ENCODE peak calls at places on chromosomes 16 and 17, in seven cellular contexts. A, B, L, S, G, J and H are unnamed samples. For H3K9me3, the result is how much of the 10 kb centered on the place peaks cover.

GRCh38 chr16:14015017-14015416 is 56.1 kb upstream of the MRTFB start:
- DNase-seq in A (no peak), B (no peak), L (no peak), S (no peak), G (no peak), J (no peak), H (no peak)

GRCh38 chr17:39099686-39100293 is 51.6 kb downstream of the PLXDC1 start:
- DNase-seq in A (no peak), B (no peak), L (peak), S (no peak), G (no peak), J (peak), H (no peak)

GRCh38 chr16:28304214-28304613 is 11.9 kb downstream of the SBK1 start:
- DNase-seq in A (no peak), B (no peak), L (peak), S (no peak), G (no peak), J (peak), H (no peak)

GRCh38 chr16:24552705-24553104 is 13.3 kb downstream of the RBBP6 start:
- DNase-seq in A (no peak), B (no peak), L (no peak), S (no peak), G (no peak), J (no peak), H (no peak)

GRCh38 chr17:50200447-50201225 is 795 bp downstream of the COL1A1 start:
- DNase-seq in A (peak), B (peak), L (peak), S (peak), G (peak), J (peak), H (peak)

GRCh38 chr17:7587420-7587786 is 2.5 kb downstream of the SOX15 start:
- DNase-seq in A (no peak), B (no peak), L (peak), S (no peak), G (no peak), J (no peak), H (no peak)

GRCh38 chr16:16141141-16141540 is 82.2 kb downstream of the ABCC6 start:
- DNase-seq in A (no peak), B (no peak), L (no peak), S (no peak), G (no peak), J (no peak), H (no peak)

GRCh38 chr17:47265983-47266541 is 12.4 kb downstream of the ITGB3 start:
- DNase-seq in A (no peak), B (no peak), L (no peak), S (no peak), G (no peak), J (peak), H (no peak)

GRCh38 chr17:45160505-45161287 is 979 bp upstream of the HEXIM2 start:
- DNase-seq in A (peak), B (peak), L (peak), S (peak), G (peak), J (peak), H (peak)

GRCh38 chr16:56993204-56993603 is 3.8 kb downstream of the NLRC5 start:
- DNase-seq in A (no peak), B (no peak), L (no peak), S (no peak), G (no peak), J (no peak), H (no peak)

GRCh38 chr16:84379008-84379730 is 10.8 kb downstream of the ATP2C2 start:
- DNase-seq in A (peak), B (no peak), L (no peak), S (no peak), G (no peak), J (no peak), H (no peak)

GRCh38 chr16:81544261-81544660 is 99.7 kb downstream of the CMIP start:
- DNase-seq in A (no peak), B (no peak), L (no peak), S (no peak), G (no peak), J (no peak), H (no peak)

GRCh38 chr16:10205688-10206087 is 23.5 kb upstream of the GRIN2A start:
- DNase-seq in A (no peak), B (no peak), L (no peak), S (no peak), G (no peak), J (no peak), H (no peak)

GRCh38 chr17:78884148-78884870 is 18.7 kb downstream of the CEP295NL start:
- DNase-seq in A (no peak), B (no peak), L (no peak), S (no peak), G (no peak), J (no peak), H (no peak)

GRCh38 chr16:86029131-86029741 is 130.3 kb downstream of the IRF8 start:
- DNase-seq in A (peak), B (no peak), L (no peak), S (no peak), G (no peak), J (peak), H (no peak)

GRCh38 chr16:674214-674881 is 1.1 kb upstream of the RHBDL1 start:
- DNase-seq in A (no peak), B (no peak), L (no peak), S (no peak), G (no peak), J (no peak), H (no peak)

GRCh38 chr16:676565-677297 is 1.3 kb downstream of the RHBDL1 start:
- DNase-seq in A (no peak), B (peak), L (no peak), S (no peak), G (peak), J (no peak), H (peak)

GRCh38 chr16:673399-673991 is 2.0 kb upstream of the RHBDL1 start:
- DNase-seq in A (no peak), B (no peak), L (no peak), S (no peak), G (no peak), J (no peak), H (no peak)

GRCh38 chr16:675884-676564 is 553 bp downstream of the RHBDL1 start:
- DNase-seq in A (no peak), B (no peak), L (no peak), S (no peak), G (no peak), J (peak), H (no peak)

DNA sequence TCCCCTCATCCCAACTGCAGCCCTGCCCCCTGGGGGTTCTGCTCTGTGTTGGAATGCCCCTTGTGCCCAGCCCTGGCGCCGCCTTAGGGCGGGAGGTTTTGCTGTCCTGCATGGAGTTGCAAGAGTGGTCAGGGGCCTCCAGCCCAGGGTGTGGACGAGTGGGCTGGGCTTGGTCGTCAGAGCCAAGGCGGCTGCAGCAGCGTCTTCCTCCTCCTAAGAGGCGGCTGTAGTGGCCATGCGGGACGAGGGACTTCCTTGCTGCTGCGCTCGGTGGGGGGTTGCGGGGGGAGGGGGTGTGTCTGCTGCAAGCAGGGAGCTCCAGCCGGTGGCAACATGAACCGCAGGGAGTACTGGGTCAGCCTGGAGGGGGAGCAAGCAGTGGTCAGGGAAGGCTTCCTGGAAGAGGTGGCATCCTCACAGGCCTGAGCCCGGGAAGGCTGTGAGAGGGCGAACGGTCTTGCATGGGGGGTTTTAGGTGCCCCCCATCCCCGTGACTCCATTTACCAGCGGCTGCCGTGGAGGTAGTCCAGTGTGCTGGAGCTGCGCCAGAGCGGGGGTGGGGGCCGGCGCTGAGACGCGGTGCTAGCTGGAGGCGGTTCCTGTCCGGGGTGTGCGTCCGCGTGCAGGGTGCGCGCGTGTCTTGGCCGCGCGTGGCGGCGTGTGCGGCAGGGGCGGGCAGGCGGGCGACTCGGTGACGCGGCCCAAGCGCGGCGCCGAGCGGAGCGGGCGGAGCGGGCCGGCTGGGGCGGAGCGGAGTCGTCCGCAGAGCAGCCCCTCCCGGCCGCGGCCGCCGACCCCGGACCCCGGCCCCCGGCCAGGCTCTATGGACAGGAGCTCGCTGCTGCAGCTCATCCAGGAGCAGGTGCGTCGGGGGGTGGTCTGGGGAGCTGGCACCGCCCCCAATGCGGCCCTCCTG is at the start of gene RHBDL1:
- DNase-seq in A (no peak), B (no peak), L (peak), S (peak), G (no peak), J (peak), H (no peak)
- H3K9me3 ChIP-seq in A (under half), B (under half), L (under half), S (under half), G (under half), J (under half), H (under half)

GRCh38 chr17:28643979-28644781 is 778 bp downstream of the BLTP2 start:
- DNase-seq in A (no peak), B (peak), L (peak), S (peak), G (no peak), J (peak), H (no peak)
- H3K27ac ChIP-seq in A (peak), B (peak), L (peak), S (peak), G (peak), J (peak), H (peak)

DNA sequence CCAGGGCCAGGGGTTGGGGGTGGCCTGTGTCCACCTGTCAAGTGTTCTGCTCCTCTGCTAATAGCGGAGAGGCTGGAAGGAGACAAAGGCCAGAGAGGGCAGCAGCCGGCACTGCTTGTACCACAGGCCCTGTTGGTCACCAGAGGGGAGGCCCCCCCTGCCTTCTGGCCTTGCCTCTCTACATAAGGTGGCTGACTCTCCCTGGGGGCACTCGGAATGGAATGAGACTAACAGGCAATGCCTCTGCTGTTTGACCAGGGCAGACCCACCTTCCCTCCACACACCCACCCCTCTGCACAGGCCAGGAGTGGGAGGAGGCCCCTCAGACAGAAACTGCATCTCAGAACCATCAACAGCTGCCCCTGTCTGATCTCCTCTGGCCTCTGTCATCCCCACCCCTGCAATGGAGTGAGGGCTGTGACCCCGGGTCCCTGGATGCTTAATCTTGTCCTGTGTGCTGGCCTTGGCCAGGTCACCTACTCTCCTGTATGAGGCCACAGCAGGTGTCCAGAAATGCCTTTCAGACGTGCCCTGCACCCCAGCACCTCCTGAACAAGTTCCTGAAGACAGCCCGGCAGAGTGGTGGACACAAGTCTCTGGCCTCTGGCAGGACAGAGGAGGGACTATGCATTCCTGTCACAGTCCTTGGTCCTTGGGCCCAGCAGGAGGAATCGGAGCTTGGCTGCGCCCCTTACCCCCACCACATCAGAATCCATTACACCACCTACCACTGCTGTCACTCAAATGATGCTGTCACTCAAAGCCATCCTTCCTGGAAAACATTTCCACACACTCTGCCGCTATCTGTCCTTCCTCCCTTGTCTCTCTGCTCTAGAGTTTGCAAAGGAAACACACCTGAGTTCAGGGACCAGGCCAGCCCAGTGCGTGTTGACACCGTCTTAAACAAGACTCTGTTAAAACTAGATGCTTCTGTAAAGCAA is 107.5 kb upstream of the ZNF750 start:
- DNase-seq in A (no peak), B (no peak), L (peak), S (no peak), G (peak), J (no peak), H (no peak)
- H3K9me3 ChIP-seq in A (under half), B (under half), L (under half), S (under half), G (under half), J (under half), H (under half)

GRCh38 chr16:73049051-73049910 is 1.4 kb upstream of the ZFHX3 start:
- DNase-seq in A (no peak), B (no peak), L (no peak), S (no peak), G (no peak), J (no peak), H (no peak)

GRCh38 chr16:73046484-73047214 is 1.3 kb downstream of the ZFHX3 start:
- DNase-seq in A (no peak), B (no peak), L (no peak), S (no peak), G (no peak), J (no peak), H (no peak)

GRCh38 chr16:73048292-73049050 is 543 bp upstream of the ZFHX3 start:
- DNase-seq in A (no peak), B (no peak), L (peak), S (peak), G (no peak), J (peak), H (no peak)

GRCh38 chr16:73047221-73047535 is 750 bp downstream of the ZFHX3 start:
- DNase-seq in A (no peak), B (no peak), L (no peak), S (no peak), G (no peak), J (no peak), H (no peak)

DNA sequence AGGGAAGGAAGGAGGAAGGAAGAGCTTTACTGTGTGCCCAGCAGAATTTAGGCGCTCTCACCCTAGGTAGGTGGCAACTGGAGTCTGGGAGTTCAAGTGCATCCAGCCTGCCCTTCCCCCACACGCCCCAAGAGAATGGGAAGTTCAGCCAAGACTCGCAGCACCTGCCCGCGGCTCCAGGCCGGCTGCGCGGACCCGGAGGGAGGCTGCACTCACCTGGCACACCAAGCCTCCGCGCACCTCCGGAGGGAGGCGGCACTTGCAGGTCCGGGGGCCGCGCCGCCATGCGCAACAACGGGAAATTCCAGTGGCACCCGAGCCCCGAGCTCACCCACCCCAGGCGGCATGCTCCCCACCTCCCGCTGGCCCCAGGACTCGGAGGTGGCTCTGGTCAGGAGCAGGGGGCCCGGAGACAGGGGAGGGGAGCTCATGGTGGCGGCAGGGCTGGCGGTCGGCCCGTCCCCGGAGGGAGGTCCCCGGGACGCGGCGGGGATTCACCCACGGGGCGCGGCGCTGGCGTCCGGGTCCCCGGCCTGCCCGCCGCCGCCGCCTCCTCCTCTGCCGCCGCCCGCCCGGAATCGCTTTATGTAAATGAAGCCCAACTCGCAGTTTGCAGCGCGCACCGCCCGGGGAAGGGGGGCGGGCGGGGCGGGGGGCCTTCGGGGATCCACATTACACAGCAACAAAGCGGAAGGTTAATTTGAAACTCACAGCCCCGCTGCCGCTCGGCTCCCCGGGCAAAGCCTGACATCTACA is at the start of gene ZFHX3:
- DNase-seq in A (peak), B (peak), L (peak), S (peak), G (no peak), J (peak), H (no peak)
- H3K27ac ChIP-seq in A (peak), B (peak), L (peak), S (peak), G (no peak), J (peak), H (no peak)

GRCh38 chr16:34078697-34079096 is 619.3 kb downstream of the TP53TG3F start:
- DNase-seq in A (no peak), B (no peak), L (no peak), S (no peak), G (no peak), J (no peak), H (no peak)
- H3K9me3 ChIP-seq in A (half or more), B (under half), L (half or more), S (under half), G (under half), J (under half), H (under half)

GRCh38 chr17:57603978-57604377 is 141.1 kb downstream of the CCDC182 start:
- DNase-seq in A (peak), B (peak), L (no peak), S (no peak), G (peak), J (no peak), H (peak)
- H3K27ac ChIP-seq in A (no peak), B (peak), L (peak), S (peak), G (peak), J (no peak), H (peak)

GRCh38 chr16:35148748-35149147 is 1689.3 kb downstream of the TP53TG3F start:
- DNase-seq in A (no peak), B (no peak), L (no peak), S (no peak), G (no peak), J (no peak), H (no peak)

GRCh38 chr16:35150805-35151312 is 1691.4 kb downstream of the TP53TG3F start:
- DNase-seq in A (no peak), B (no peak), L (no peak), S (no peak), G (no peak), J (no peak), H (no peak)

GRCh38 chr16:35149550-35149949 is 1690.1 kb downstream of the TP53TG3F start:
- DNase-seq in A (no peak), B (no peak), L (no peak), S (no peak), G (no peak), J (no peak), H (no peak)

GRCh38 chr16:35154627-35155026 is 1695.2 kb downstream of the TP53TG3F start:
- DNase-seq in A (no peak), B (no peak), L (no peak), S (no peak), G (no peak), J (no peak), H (no peak)

DNA sequence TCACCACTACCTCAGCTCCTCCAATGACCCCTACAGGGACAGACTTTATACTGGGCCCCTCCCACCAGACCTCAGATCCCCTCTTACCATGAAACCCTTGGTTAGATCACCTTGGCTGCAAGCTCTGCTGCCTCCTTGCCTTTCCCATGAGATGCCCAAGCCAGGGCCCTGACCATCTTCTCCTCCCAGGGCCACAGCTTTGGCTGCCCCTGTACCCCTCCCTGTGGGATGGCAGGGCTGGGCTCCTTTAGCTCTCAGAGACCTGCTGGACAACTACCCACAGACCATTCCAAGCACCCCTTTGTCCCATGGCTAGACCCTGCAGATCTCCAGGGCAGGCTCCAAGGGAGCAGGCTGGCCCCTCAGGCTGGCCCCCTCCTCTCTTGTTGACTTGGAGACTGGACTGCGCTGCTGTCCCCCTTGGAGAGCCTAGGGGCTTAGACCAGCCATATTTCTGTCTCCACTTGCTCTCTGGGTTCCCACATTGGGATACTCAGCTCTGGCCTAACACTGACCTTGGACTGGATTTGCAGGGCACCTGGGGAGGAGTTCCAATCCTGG is 1692.7 kb downstream of the TP53TG3F start:
- DNase-seq in A (no peak), B (no peak), L (no peak), S (no peak), G (no peak), J (no peak), H (no peak)
- H3K9me3 ChIP-seq in A (half or more), B (under half), L (under half), S (under half), G (under half), J (under half), H (under half)

DNA sequence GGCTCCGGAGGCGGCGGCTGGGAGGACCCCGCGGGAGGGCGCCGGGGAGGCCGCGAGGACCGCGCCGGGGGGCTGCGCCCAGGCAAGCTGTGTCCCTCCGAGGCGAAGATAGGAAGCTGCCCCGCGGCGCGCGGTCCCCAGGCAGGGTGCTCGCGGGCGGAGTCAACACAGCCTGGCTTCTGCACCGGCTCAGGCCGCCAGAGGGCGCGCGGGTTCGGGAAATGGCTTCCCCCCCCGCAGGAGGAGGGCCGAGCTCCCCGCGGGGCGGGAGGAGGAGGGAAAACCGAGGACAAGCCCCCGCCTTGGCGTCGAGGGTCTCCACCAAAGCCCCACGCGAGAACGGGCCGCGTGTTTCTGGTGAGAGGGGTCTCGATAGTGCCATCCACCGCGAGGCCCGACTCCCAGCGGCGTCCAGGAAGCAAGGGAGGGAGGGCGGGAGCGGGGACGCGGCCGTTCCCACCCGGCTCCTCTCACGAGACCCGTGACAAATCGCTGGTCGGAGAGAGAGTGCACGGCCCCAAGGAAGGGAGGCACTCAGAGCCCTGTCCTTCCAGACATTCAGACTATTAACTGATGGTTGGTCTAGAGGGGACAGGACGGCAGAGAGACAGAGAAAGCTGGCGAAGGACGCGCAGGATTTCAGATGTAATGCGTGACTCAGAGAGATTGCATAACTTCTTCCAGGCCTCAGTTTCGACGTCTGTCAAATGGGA is 64.4 kb upstream of the DNAJA2 start:
- DNase-seq in A (peak), B (peak), L (peak), S (peak), G (peak), J (peak), H (peak)
- H3K27ac ChIP-seq in A (peak), B (peak), L (no peak), S (no peak), G (no peak), J (no peak), H (no peak)